ENCODE peak calls at places on chromosomes 12 and 14, in seven cellular contexts. One of them, this sample, is unnamed. For H3K4me1, the result is how much of the 10 kb centered on the place peaks cover.

GRCh38 chr12:7864751-7865150 is 8.0 kb downstream of the SLC2A14 start:
- DNase-seq in GM23338: no peak
- DNase-seq in left ventricle myocardium inferior: no peak
- DNase-seq in heart right ventricle: no peak
- DNase-seq in Peyer's patch: no peak
- DNase-seq in thoracic aorta: no peak
- DNase-seq in upper lobe of right lung: no peak
- DNase-seq in this sample: no peak

GRCh38 chr14:92692822-92693226 is 55.6 kb downstream of the LGMN start:
- DNase-seq in left ventricle myocardium inferior: peak
- DNase-seq in heart right ventricle: peak
- DNase-seq in GM23338: no peak
- DNase-seq in thoracic aorta: no peak
- DNase-seq in Peyer's patch: peak
- DNase-seq in upper lobe of right lung: peak
- DNase-seq in this sample: no peak

GRCh38 chr12:4012977-4013968 is 140.1 kb upstream of the PARP11 start:
- DNase-seq in heart right ventricle: no peak
- DNase-seq in left ventricle myocardium inferior: no peak
- DNase-seq in thoracic aorta: no peak
- DNase-seq in GM23338: no peak
- DNase-seq in upper lobe of right lung: no peak
- DNase-seq in Peyer's patch: no peak
- DNase-seq in this sample: no peak

GRCh38 chr14:91047174-91047753 is 13.2 kb downstream of the RPS6KA5 start:
- DNase-seq in upper lobe of right lung: no peak
- DNase-seq in GM23338: no peak
- DNase-seq in thoracic aorta: no peak
- DNase-seq in Peyer's patch: no peak
- DNase-seq in left ventricle myocardium inferior: no peak
- DNase-seq in heart right ventricle: no peak
- DNase-seq in this sample: peak

GRCh38 chr12:3700861-3701260 is 52.0 kb downstream of the CRACR2A start:
- DNase-seq in upper lobe of right lung: no peak
- DNase-seq in heart right ventricle: no peak
- DNase-seq in Peyer's patch: no peak
- DNase-seq in thoracic aorta: no peak
- DNase-seq in GM23338: no peak
- DNase-seq in left ventricle myocardium inferior: no peak
- DNase-seq in this sample: no peak

GRCh38 chr14:35420036-35420811 is 15.7 kb upstream of the NFKBIA start:
- DNase-seq in GM23338: no peak
- DNase-seq in left ventricle myocardium inferior: no peak
- DNase-seq in upper lobe of right lung: no peak
- DNase-seq in thoracic aorta: no peak
- DNase-seq in Peyer's patch: no peak
- DNase-seq in heart right ventricle: no peak
- DNase-seq in this sample: no peak

GRCh38 chr14:101843665-101844064 is 82.2 kb downstream of the PPP2R5C start:
- DNase-seq in upper lobe of right lung: no peak
- DNase-seq in heart right ventricle: no peak
- DNase-seq in Peyer's patch: no peak
- DNase-seq in left ventricle myocardium inferior: no peak
- DNase-seq in thoracic aorta: no peak
- DNase-seq in GM23338: peak
- DNase-seq in this sample: no peak

GRCh38 chr14:24057867-24058259 is 6.1 kb downstream of the CARMIL3 start:
- DNase-seq in Peyer's patch: no peak
- DNase-seq in upper lobe of right lung: peak
- DNase-seq in left ventricle myocardium inferior: no peak
- DNase-seq in GM23338: no peak
- DNase-seq in heart right ventricle: no peak
- DNase-seq in thoracic aorta: no peak
- DNase-seq in this sample: no peak

GRCh38 chr14:64191756-64192155 is 102.4 kb downstream of the ESR2 start:
- DNase-seq in upper lobe of right lung: no peak
- DNase-seq in Peyer's patch: no peak
- DNase-seq in thoracic aorta: no peak
- DNase-seq in heart right ventricle: no peak
- DNase-seq in GM23338: no peak
- DNase-seq in left ventricle myocardium inferior: no peak
- DNase-seq in this sample: no peak

GRCh38 chr12:64269161-64269560 is 47.1 kb upstream of the KICS2 start:
- DNase-seq in Peyer's patch: no peak
- DNase-seq in upper lobe of right lung: no peak
- DNase-seq in left ventricle myocardium inferior: no peak
- DNase-seq in heart right ventricle: no peak
- DNase-seq in thoracic aorta: no peak
- DNase-seq in GM23338: no peak
- DNase-seq in this sample: no peak

GRCh38 chr14:58739674-58740073 is 101.9 kb downstream of the DACT1 start:
- DNase-seq in left ventricle myocardium inferior: no peak
- DNase-seq in Peyer's patch: no peak
- DNase-seq in heart right ventricle: no peak
- DNase-seq in GM23338: no peak
- DNase-seq in thoracic aorta: no peak
- DNase-seq in upper lobe of right lung: no peak
- DNase-seq in this sample: no peak

GRCh38 chr12:55842681-55843429 is at the start of gene MMP19:
- DNase-seq in heart right ventricle: no peak
- DNase-seq in thoracic aorta: no peak
- DNase-seq in upper lobe of right lung: no peak
- DNase-seq in GM23338: peak
- DNase-seq in left ventricle myocardium inferior: no peak
- DNase-seq in Peyer's patch: no peak
- DNase-seq in this sample: peak

GRCh38 chr12:3061129-3061857 is 15.9 kb upstream of the TSPAN9 start:
- DNase-seq in thoracic aorta: no peak
- DNase-seq in GM23338: no peak
- DNase-seq in upper lobe of right lung: no peak
- DNase-seq in heart right ventricle: no peak
- DNase-seq in left ventricle myocardium inferior: no peak
- DNase-seq in Peyer's patch: peak
- DNase-seq in this sample: no peak

GRCh38 chr14:99633913-99634312 is 11.0 kb upstream of the HHIPL1 start:
- DNase-seq in upper lobe of right lung: no peak
- DNase-seq in Peyer's patch: no peak
- DNase-seq in left ventricle myocardium inferior: no peak
- DNase-seq in heart right ventricle: no peak
- DNase-seq in GM23338: no peak
- DNase-seq in thoracic aorta: no peak
- DNase-seq in this sample: no peak

GRCh38 chr14:60734465-60735242 is at the start of gene MNAT1:
- DNase-seq in left ventricle myocardium inferior: peak
- DNase-seq in GM23338: peak
- DNase-seq in upper lobe of right lung: peak
- DNase-seq in thoracic aorta: peak
- DNase-seq in heart right ventricle: peak
- DNase-seq in Peyer's patch: peak
- DNase-seq in this sample: peak

GRCh38 chr12:122871851-122872785 is 23.8 kb downstream of the VPS37B start:
- DNase-seq in Peyer's patch: peak
- DNase-seq in thoracic aorta: no peak
- DNase-seq in upper lobe of right lung: no peak
- DNase-seq in left ventricle myocardium inferior: peak
- DNase-seq in GM23338: peak
- DNase-seq in heart right ventricle: no peak
- DNase-seq in this sample: no peak

GRCh38 chr12:7642876-7643309 is 22.8 kb downstream of the APOBEC1 start:
- DNase-seq in Peyer's patch: no peak
- DNase-seq in GM23338: peak
- DNase-seq in thoracic aorta: no peak
- DNase-seq in left ventricle myocardium inferior: no peak
- DNase-seq in heart right ventricle: no peak
- DNase-seq in upper lobe of right lung: no peak
- DNase-seq in this sample: no peak

GRCh38 chr12:22254450-22254849 is 80.1 kb downstream of the ST8SIA1 start:
- DNase-seq in Peyer's patch: no peak
- DNase-seq in left ventricle myocardium inferior: no peak
- DNase-seq in heart right ventricle: no peak
- DNase-seq in GM23338: no peak
- DNase-seq in thoracic aorta: no peak
- DNase-seq in upper lobe of right lung: no peak
- DNase-seq in this sample: no peak

GRCh38 chr14:103523583-103523969 is 946 bp upstream of the CKB start:
- DNase-seq in upper lobe of right lung: no peak
- DNase-seq in left ventricle myocardium inferior: no peak
- DNase-seq in Peyer's patch: no peak
- DNase-seq in thoracic aorta: no peak
- DNase-seq in heart right ventricle: no peak
- DNase-seq in GM23338: peak
- DNase-seq in this sample: no peak
- H3K4me1 ChIP-seq in upper lobe of right lung: half or more
- H3K4me1 ChIP-seq in left ventricle myocardium inferior: half or more
- H3K4me1 ChIP-seq in Peyer's patch: under half
- H3K4me1 ChIP-seq in thoracic aorta: under half
- H3K4me1 ChIP-seq in heart right ventricle: half or more
- H3K4me1 ChIP-seq in GM23338: under half
- H3K4me1 ChIP-seq in this sample: half or more

DNA sequence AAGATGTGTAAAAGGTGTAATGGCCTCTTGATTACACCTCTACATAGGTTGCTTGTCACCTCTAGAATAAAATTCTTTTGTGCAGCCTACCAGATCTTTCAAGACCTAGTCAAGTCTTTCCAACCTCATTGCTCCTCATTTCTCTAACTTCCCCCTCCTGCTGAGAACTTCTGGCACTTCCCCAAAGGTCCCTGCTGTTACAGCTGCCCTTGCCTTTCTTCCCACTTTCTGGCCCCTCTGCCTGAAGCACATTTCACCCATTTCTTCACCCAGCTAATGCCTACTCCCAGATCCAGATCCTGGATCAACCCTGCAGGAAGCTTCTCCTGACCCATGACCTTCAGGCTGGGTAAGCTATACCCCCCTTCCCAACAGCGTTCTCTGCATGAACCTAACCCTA is 1.5 kb downstream of the TSHR start:
- DNase-seq in thoracic aorta: no peak
- DNase-seq in left ventricle myocardium inferior: no peak
- DNase-seq in GM23338: no peak
- DNase-seq in upper lobe of right lung: no peak
- DNase-seq in heart right ventricle: no peak
- DNase-seq in Peyer's patch: no peak
- DNase-seq in this sample: no peak
- H3K4me1 ChIP-seq in thoracic aorta: under half
- H3K4me1 ChIP-seq in left ventricle myocardium inferior: under half
- H3K4me1 ChIP-seq in GM23338: under half
- H3K4me1 ChIP-seq in upper lobe of right lung: under half
- H3K4me1 ChIP-seq in heart right ventricle: under half
- H3K4me1 ChIP-seq in Peyer's patch: under half
- H3K4me1 ChIP-seq in this sample: under half

DNA sequence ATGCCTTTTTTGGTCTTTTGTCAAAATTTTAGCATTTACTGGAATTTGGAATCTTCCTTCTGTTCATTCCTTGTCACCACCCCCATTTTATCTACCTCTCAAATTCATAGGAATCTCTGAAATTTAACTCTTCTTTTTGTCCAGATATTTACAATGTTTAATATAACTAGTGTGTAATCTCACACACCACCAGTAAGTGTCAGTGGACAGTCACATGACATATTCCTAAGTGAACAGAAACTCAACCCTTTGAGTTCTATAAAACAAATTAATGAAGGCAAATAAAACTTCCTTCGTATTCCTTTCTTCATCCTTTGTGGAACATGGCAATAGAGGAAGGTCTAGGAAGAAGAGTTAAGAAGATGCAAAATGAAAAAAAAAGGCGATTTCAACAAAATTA is 26.6 kb downstream of the ATF7 start:
- DNase-seq in left ventricle myocardium inferior: no peak
- DNase-seq in GM23338: no peak
- DNase-seq in upper lobe of right lung: no peak
- DNase-seq in thoracic aorta: no peak
- DNase-seq in heart right ventricle: no peak
- DNase-seq in Peyer's patch: no peak
- DNase-seq in this sample: no peak
- H3K4me1 ChIP-seq in left ventricle myocardium inferior: half or more
- H3K4me1 ChIP-seq in GM23338: under half
- H3K4me1 ChIP-seq in upper lobe of right lung: under half
- H3K4me1 ChIP-seq in thoracic aorta: under half
- H3K4me1 ChIP-seq in heart right ventricle: half or more
- H3K4me1 ChIP-seq in Peyer's patch: under half
- H3K4me1 ChIP-seq in this sample: under half

DNA sequence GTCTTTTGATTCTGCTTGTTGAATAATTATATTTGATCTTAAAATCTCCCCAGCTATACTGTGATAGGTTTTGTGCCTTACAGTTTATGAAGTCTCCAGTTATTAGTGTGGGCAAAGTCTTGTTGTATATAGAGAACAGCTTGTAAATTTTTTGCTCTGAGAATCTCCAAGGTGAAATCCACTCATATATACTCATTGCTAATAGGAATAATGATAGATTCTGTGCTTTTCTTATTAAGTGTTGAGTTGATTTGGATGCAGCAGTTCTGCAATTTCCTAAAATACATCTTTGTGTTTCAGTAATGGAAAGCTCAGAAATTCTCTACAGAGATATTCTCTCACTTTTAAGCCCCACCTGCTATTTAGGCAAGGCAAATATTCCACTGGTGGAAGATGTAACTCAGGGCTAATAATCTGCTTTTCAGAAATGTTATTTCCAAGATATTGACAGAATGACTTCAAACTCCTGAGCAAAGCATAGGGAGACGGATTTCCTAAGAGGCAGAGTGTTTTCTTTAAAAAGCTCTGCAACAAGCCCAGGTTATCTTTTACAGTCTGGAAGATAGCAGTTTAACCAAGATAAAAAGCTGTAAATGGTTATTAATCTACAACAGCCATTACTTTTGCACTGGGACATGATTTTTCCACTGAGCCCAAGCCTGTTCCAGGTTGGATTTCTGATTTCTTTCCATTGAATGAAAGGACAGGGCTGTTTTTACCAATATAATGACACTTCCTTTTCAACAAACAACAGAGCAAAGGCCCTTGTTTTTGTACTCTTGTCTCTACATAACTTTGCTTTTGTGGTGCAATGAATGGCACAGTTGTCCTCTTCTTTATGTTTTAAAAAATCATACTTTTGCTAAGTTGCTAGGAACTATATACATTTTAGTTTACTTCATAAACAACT is 239.9 kb upstream of the ATP2B1 start:
- DNase-seq in upper lobe of right lung: no peak
- DNase-seq in Peyer's patch: no peak
- DNase-seq in GM23338: no peak
- DNase-seq in left ventricle myocardium inferior: no peak
- DNase-seq in heart right ventricle: no peak
- DNase-seq in thoracic aorta: no peak
- DNase-seq in this sample: no peak
- H3K4me1 ChIP-seq in upper lobe of right lung: under half
- H3K4me1 ChIP-seq in Peyer's patch: under half
- H3K4me1 ChIP-seq in GM23338: under half
- H3K4me1 ChIP-seq in left ventricle myocardium inferior: under half
- H3K4me1 ChIP-seq in heart right ventricle: under half
- H3K4me1 ChIP-seq in thoracic aorta: under half
- H3K4me1 ChIP-seq in this sample: under half

GRCh38 chr12:31440134-31440533 is 114.2 kb upstream of the SINHCAF start:
- DNase-seq in Peyer's patch: no peak
- DNase-seq in heart right ventricle: no peak
- DNase-seq in upper lobe of right lung: no peak
- DNase-seq in GM23338: peak
- DNase-seq in thoracic aorta: no peak
- DNase-seq in left ventricle myocardium inferior: no peak
- DNase-seq in this sample: no peak
- H3K4me1 ChIP-seq in Peyer's patch: under half
- H3K4me1 ChIP-seq in heart right ventricle: under half
- H3K4me1 ChIP-seq in upper lobe of right lung: under half
- H3K4me1 ChIP-seq in GM23338: under half
- H3K4me1 ChIP-seq in thoracic aorta: under half
- H3K4me1 ChIP-seq in left ventricle myocardium inferior: under half
- H3K4me1 ChIP-seq in this sample: under half